ENCODE peak calls at places on chromosomes 1 and 21, in seven cellular contexts. One of them, this sample, is unnamed.

GRCh38 chr1:46396429-46397398 is 2.6 kb downstream of the FAAH start:
- DNase-seq in K562: peak; percentile 6
- DNase-seq in IMR-90: peak; percentile 17
- DNase-seq in HCT116: no peak
- DNase-seq in heart left ventricle: no peak
- DNase-seq in suprapubic skin: no peak
- DNase-seq in H54: no peak
- DNase-seq in this sample: no peak

GRCh38 chr1:223503348-223503747 is 110.1 kb downstream of the CCDC185 start:
- DNase-seq in suprapubic skin: no peak
- DNase-seq in K562: no peak
- DNase-seq in heart left ventricle: no peak
- DNase-seq in H54: no peak
- DNase-seq in IMR-90: no peak
- DNase-seq in HCT116: no peak
- DNase-seq in this sample: no peak

GRCh38 chr1:181104790-181105133 is 16.3 kb downstream of the IER5 start:
- DNase-seq in HCT116: no peak
- DNase-seq in K562: peak; percentile 65
- DNase-seq in suprapubic skin: peak; percentile 83
- DNase-seq in IMR-90: no peak
- DNase-seq in H54: no peak
- DNase-seq in heart left ventricle: no peak
- DNase-seq in this sample: no peak

GRCh38 chr1:37240897-37241296 is 206.6 kb upstream of the GRIK3 start:
- DNase-seq in K562: no peak
- DNase-seq in HCT116: no peak
- DNase-seq in suprapubic skin: no peak
- DNase-seq in IMR-90: no peak
- DNase-seq in H54: no peak
- DNase-seq in heart left ventricle: no peak
- DNase-seq in this sample: no peak

GRCh38 chr1:64765826-64766225 is 21.0 kb downstream of the RAVER2 start:
- DNase-seq in HCT116: no peak
- DNase-seq in K562: no peak
- DNase-seq in suprapubic skin: no peak
- DNase-seq in H54: no peak
- DNase-seq in heart left ventricle: no peak
- DNase-seq in IMR-90: no peak
- DNase-seq in this sample: no peak

GRCh38 chr1:109723351-109723750 is 11.3 kb downstream of the GSTM5 start:
- DNase-seq in H54: no peak
- DNase-seq in heart left ventricle: no peak
- DNase-seq in HCT116: no peak
- DNase-seq in suprapubic skin: no peak
- DNase-seq in IMR-90: peak; percentile 6
- DNase-seq in K562: no peak
- DNase-seq in this sample: no peak

GRCh38 chr21:46071082-46071481 is 26.8 kb upstream of the COL6A2 start:
- DNase-seq in heart left ventricle: no peak
- DNase-seq in HCT116: no peak
- DNase-seq in IMR-90: no peak
- DNase-seq in H54: no peak
- DNase-seq in suprapubic skin: no peak
- DNase-seq in K562: no peak
- DNase-seq in this sample: no peak

GRCh38 chr1:55052221-55053142 is 13.1 kb downstream of the PCSK9 start:
- DNase-seq in heart left ventricle: no peak
- DNase-seq in K562: no peak
- DNase-seq in IMR-90: no peak
- DNase-seq in H54: no peak
- DNase-seq in HCT116: no peak
- DNase-seq in suprapubic skin: peak; percentile 69
- DNase-seq in this sample: no peak

GRCh38 chr1:203769505-203770343 is 4.7 kb downstream of the LAX1 start:
- DNase-seq in suprapubic skin: peak; percentile 88
- DNase-seq in K562: no peak
- DNase-seq in heart left ventricle: peak; percentile 63
- DNase-seq in IMR-90: peak; percentile 94
- DNase-seq in HCT116: no peak
- DNase-seq in H54: no peak
- DNase-seq in this sample: no peak

GRCh38 chr1:173937062-173937461 is 19.9 kb upstream of the SERPINC1 start:
- DNase-seq in IMR-90: no peak
- DNase-seq in H54: no peak
- DNase-seq in suprapubic skin: no peak
- DNase-seq in heart left ventricle: no peak
- DNase-seq in K562: no peak
- DNase-seq in HCT116: no peak
- DNase-seq in this sample: no peak

GRCh38 chr1:54167422-54168139 is 14.8 kb upstream of the CDCP2 start:
- DNase-seq in H54: peak; percentile 76
- DNase-seq in K562: no peak
- DNase-seq in IMR-90: peak; percentile 80
- DNase-seq in HCT116: no peak
- DNase-seq in suprapubic skin: no peak
- DNase-seq in heart left ventricle: no peak
- DNase-seq in this sample: no peak

GRCh38 chr1:163596541-163597258 is 274.9 kb downstream of the NUF2 start:
- DNase-seq in K562: no peak
- DNase-seq in IMR-90: no peak
- DNase-seq in suprapubic skin: no peak
- DNase-seq in HCT116: no peak
- DNase-seq in H54: no peak
- DNase-seq in heart left ventricle: no peak
- DNase-seq in this sample: no peak

GRCh38 chr1:92410706-92411105 is 76.0 kb downstream of the GFI1 start:
- DNase-seq in H54: no peak
- DNase-seq in IMR-90: no peak
- DNase-seq in suprapubic skin: no peak
- DNase-seq in heart left ventricle: no peak
- DNase-seq in K562: peak; percentile 35
- DNase-seq in HCT116: no peak
- DNase-seq in this sample: no peak

GRCh38 chr1:235946570-235946981 is 79.9 kb upstream of the LYST start:
- DNase-seq in K562: no peak
- DNase-seq in H54: no peak
- DNase-seq in IMR-90: peak; percentile 90
- DNase-seq in HCT116: no peak
- DNase-seq in suprapubic skin: no peak
- DNase-seq in heart left ventricle: no peak
- DNase-seq in this sample: no peak

GRCh38 chr1:210328032-210328745 is 513 bp upstream of the HHAT start:
- DNase-seq in H54: no peak
- DNase-seq in heart left ventricle: peak; percentile 24
- DNase-seq in IMR-90: no peak
- DNase-seq in HCT116: no peak
- DNase-seq in K562: no peak
- DNase-seq in suprapubic skin: no peak
- DNase-seq in this sample: no peak

GRCh38 chr21:36753556-36753955 is 54.6 kb downstream of the SIM2 start:
- DNase-seq in heart left ventricle: no peak
- DNase-seq in IMR-90: peak; percentile 87
- DNase-seq in HCT116: no peak
- DNase-seq in suprapubic skin: no peak
- DNase-seq in K562: no peak
- DNase-seq in H54: peak; percentile 37
- DNase-seq in this sample: no peak

DNA sequence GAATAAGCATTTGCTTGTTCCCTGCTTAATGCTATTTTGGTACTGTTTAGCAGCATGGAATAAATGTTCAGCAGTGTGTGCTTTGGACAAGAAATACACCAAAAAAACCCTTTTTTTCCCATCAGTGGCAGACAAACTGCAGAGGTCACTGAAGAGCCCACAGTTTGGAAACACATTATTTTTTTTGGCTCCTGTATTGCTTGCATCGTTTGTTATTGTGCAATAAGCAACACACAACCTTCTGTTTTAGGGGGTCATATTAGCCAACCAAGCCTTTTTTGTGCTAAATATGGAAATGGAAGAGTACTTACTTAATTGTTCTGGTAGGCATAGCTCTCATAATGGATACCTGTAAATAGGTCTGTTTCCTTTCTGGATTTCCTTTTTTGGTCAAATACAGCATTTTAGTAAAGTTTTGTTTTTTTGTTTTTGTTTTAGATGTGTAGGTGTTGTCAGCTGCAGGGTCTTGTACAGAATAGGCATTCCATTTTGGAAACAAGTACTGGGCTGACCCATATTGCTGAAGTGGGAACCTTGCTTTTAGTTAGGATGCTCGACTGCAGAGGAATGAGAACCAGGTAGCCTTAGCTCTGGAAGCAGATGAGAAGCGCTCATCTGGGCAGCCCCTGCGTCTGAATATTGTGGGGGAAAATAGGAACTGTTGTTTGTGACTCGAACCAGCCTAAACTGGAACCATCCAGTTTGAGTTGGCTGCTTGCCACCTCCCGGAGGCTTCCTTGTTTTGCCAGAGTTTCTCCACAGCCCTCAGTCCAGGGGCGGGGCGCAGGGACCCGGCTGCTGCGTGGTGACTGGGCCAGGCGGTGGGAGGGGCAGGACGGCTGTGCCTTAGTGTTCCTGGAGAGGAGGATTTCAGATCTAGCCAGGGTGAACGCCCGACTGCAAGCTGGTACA is 38.5 kb downstream of the SPEN start:
- DNase-seq in IMR-90: peak; percentile 86
- DNase-seq in H54: peak; percentile 63
- DNase-seq in suprapubic skin: peak; percentile 98
- DNase-seq in heart left ventricle: peak; percentile 96
- DNase-seq in K562: peak; percentile 92
- DNase-seq in HCT116: peak; percentile 41
- DNase-seq in this sample: peak; percentile 68
- TF ChIP-seq POLR2A in IMR-90: no peak
- TF ChIP-seq POLR2A in H54: no peak
- TF ChIP-seq POLR2A in suprapubic skin: no peak
- TF ChIP-seq POLR2A in heart left ventricle: no peak
- TF ChIP-seq POLR2A in K562: peak; percentile 70
- TF ChIP-seq POLR2A in HCT116: no peak
- TF ChIP-seq POLR2A in this sample: peak; percentile 62

GRCh38 chr1:117610036-117610435 is 4.2 kb downstream of the TENT5C start:
- DNase-seq in H54: no peak
- DNase-seq in HCT116: no peak
- DNase-seq in suprapubic skin: no peak
- DNase-seq in heart left ventricle: no peak
- DNase-seq in K562: no peak
- DNase-seq in IMR-90: no peak
- DNase-seq in this sample: no peak

GRCh38 chr1:117611894-117612481 is 6.1 kb downstream of the TENT5C start:
- DNase-seq in suprapubic skin: no peak
- DNase-seq in HCT116: no peak
- DNase-seq in IMR-90: no peak
- DNase-seq in K562: no peak
- DNase-seq in heart left ventricle: no peak
- DNase-seq in H54: no peak
- DNase-seq in this sample: no peak

GRCh38 chr1:117612517-117613248 is 6.8 kb downstream of the TENT5C start:
- DNase-seq in heart left ventricle: no peak
- DNase-seq in HCT116: peak; percentile 36
- DNase-seq in suprapubic skin: no peak
- DNase-seq in H54: no peak
- DNase-seq in IMR-90: peak; percentile 88
- DNase-seq in K562: peak; percentile 89
- DNase-seq in this sample: no peak

GRCh38 chr1:117609471-117609911 is 3.6 kb downstream of the TENT5C start:
- DNase-seq in K562: no peak
- DNase-seq in HCT116: no peak
- DNase-seq in H54: no peak
- DNase-seq in IMR-90: peak; percentile 41
- DNase-seq in suprapubic skin: no peak
- DNase-seq in heart left ventricle: peak; percentile 29
- DNase-seq in this sample: no peak

DNA sequence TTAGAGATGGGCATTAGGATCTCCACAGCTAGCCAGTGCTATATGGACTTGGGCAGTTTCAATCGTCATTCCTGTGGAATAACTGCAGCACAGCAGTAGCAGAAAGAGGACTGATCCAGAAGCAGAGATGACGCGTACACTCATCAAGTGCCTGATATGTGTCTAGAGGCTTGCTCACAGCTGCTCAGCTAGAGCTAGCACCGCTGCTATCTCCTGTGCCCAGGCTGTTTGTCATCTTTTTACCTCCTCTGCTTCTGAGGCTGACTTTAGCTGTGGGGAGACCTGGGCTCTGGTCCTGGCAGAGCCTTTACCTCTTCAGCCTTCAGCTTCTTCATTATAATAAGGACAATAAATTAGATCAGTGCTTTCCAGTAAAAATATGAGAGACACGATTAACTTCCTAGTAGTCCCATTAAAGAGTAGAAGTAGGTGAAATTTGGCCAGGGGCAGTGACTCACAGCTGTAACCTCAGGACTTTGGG is 5.3 kb downstream of the TENT5C start:
- DNase-seq in H54: no peak
- DNase-seq in suprapubic skin: no peak
- DNase-seq in heart left ventricle: no peak
- DNase-seq in HCT116: no peak
- DNase-seq in K562: peak; percentile 75
- DNase-seq in IMR-90: no peak
- DNase-seq in this sample: no peak
- TF ChIP-seq POLR2A in H54: no peak
- TF ChIP-seq POLR2A in suprapubic skin: no peak
- TF ChIP-seq POLR2A in heart left ventricle: no peak
- TF ChIP-seq POLR2A in HCT116: no peak
- TF ChIP-seq POLR2A in K562: no peak
- TF ChIP-seq POLR2A in IMR-90: no peak
- TF ChIP-seq POLR2A in this sample: no peak

GRCh38 chr21:41481191-41481590 is 26.8 kb downstream of the TMPRSS2 start:
- DNase-seq in heart left ventricle: no peak
- DNase-seq in IMR-90: peak; percentile 80
- DNase-seq in HCT116: no peak
- DNase-seq in suprapubic skin: no peak
- DNase-seq in K562: no peak
- DNase-seq in H54: no peak
- DNase-seq in this sample: no peak
- TF ChIP-seq POLR2A in heart left ventricle: no peak
- TF ChIP-seq POLR2A in IMR-90: no peak
- TF ChIP-seq POLR2A in HCT116: no peak
- TF ChIP-seq POLR2A in suprapubic skin: no peak
- TF ChIP-seq POLR2A in K562: no peak
- TF ChIP-seq POLR2A in H54: no peak
- TF ChIP-seq POLR2A in this sample: no peak

GRCh38 chr1:24228312-24228711 is 41.2 kb upstream of the IFNLR1 start:
- DNase-seq in suprapubic skin: no peak
- DNase-seq in H54: no peak
- DNase-seq in HCT116: no peak
- DNase-seq in K562: no peak
- DNase-seq in IMR-90: no peak
- DNase-seq in heart left ventricle: no peak
- DNase-seq in this sample: no peak

GRCh38 chr1:24222008-24222407 is 34.9 kb upstream of the IFNLR1 start:
- DNase-seq in heart left ventricle: no peak
- DNase-seq in K562: no peak
- DNase-seq in IMR-90: no peak
- DNase-seq in H54: no peak
- DNase-seq in suprapubic skin: no peak
- DNase-seq in HCT116: no peak
- DNase-seq in this sample: no peak

GRCh38 chr1:24222778-24223177 is 35.7 kb upstream of the IFNLR1 start:
- DNase-seq in HCT116: no peak
- DNase-seq in heart left ventricle: no peak
- DNase-seq in IMR-90: no peak
- DNase-seq in K562: no peak
- DNase-seq in suprapubic skin: no peak
- DNase-seq in H54: no peak
- DNase-seq in this sample: no peak

GRCh38 chr1:24224086-24224485 is 37.0 kb upstream of the IFNLR1 start:
- DNase-seq in H54: no peak
- DNase-seq in K562: no peak
- DNase-seq in suprapubic skin: no peak
- DNase-seq in HCT116: no peak
- DNase-seq in IMR-90: no peak
- DNase-seq in heart left ventricle: no peak
- DNase-seq in this sample: no peak

GRCh38 chr1:24226754-24227153 is 39.7 kb upstream of the IFNLR1 start:
- DNase-seq in IMR-90: no peak
- DNase-seq in HCT116: no peak
- DNase-seq in heart left ventricle: no peak
- DNase-seq in suprapubic skin: no peak
- DNase-seq in H54: no peak
- DNase-seq in K562: no peak
- DNase-seq in this sample: no peak
- TF ChIP-seq POLR2A in IMR-90: no peak
- TF ChIP-seq POLR2A in HCT116: no peak
- TF ChIP-seq POLR2A in heart left ventricle: no peak
- TF ChIP-seq POLR2A in suprapubic skin: no peak
- TF ChIP-seq POLR2A in H54: no peak
- TF ChIP-seq POLR2A in K562: no peak
- TF ChIP-seq POLR2A in this sample: no peak

This sample was measured in esophagus squamous epithelium.